ENCODE peak calls at places on chromosome 9, in five cellular contexts. V is NCI-H2081; N is H4; T is A549; E is stimulated activated CD4-positive, alpha-beta T cell treated with anti-CD3 and anti-CD28 coated beads, TNF-alpha, amount 100 ng/mL, for 48 hours. Z is an unnamed sample.

GRCh38 chr9:77598510-77598909 is 49.6 kb downstream of the GNA14 start:
- DNase-seq in V (peak), N (peak), E (no peak), T (no peak), Z (no peak)

GRCh38 chr9:16575142-16575877 is 295.2 kb downstream of the BNC2 start:
- DNase-seq in N (no peak), E (no peak), V (no peak), T (peak), Z (no peak)

GRCh38 chr9:138072161-138072842 is 194.7 kb downstream of the CACNA1B start:
- DNase-seq in E (no peak), N (no peak), V (no peak), T (no peak), Z (no peak)

GRCh38 chr9:105828171-105828570 is 133.8 kb downstream of the TMEM38B start:
- DNase-seq in E (no peak), N (no peak), T (no peak), V (no peak), Z (no peak)

GRCh38 chr9:138078846-138079245 is 201.3 kb downstream of the CACNA1B start:
- DNase-seq in T (no peak), V (no peak), E (no peak), N (no peak), Z (no peak)

GRCh38 chr9:36426348-36426747 is 26.3 kb upstream of the RNF38 start:
- DNase-seq in V (no peak), T (no peak), E (no peak), N (no peak), Z (no peak)

GRCh38 chr9:127971357-127972315 is 9.2 kb downstream of the EEIG1 start:
- DNase-seq in T (no peak), E (no peak), V (peak), N (no peak), Z (no peak)

GRCh38 chr9:26169684-26170083 is 491.4 kb upstream of the TUSC1 start:
- DNase-seq in N (no peak), E (no peak), T (peak), V (no peak), Z (no peak)

GRCh38 chr9:129469188-129469987 is 151.5 kb downstream of the C9orf50 start:
- DNase-seq in N (no peak), E (no peak), T (peak), V (no peak), Z (no peak)

GRCh38 chr9:93119953-93120845 is 13.9 kb downstream of the NINJ1 start:
- DNase-seq in E (no peak), N (peak), V (no peak), T (peak), Z (no peak)

Z was measured in activated T-cell treated with anti-CD3 and anti-CD28 coated beads, Interleukin-2, amount 50 U/mL, for 4 hours.